ENCODE peak calls at places on chromosome 10, in eight cellular contexts. One of them, this sample, is unnamed.

GRCh38 chr10:71769279-71769823 is 4.0 kb downstream of the VSIR start:
- DNase-seq in neural progenitor cell: no peak
- DNase-seq in ovary: no peak
- DNase-seq in mesothelial cell of epicardium: no peak
- DNase-seq in GM12865: peak; percentile 74
- DNase-seq in foreskin keratinocyte: no peak
- DNase-seq in IMR-90: peak; percentile 31
- DNase-seq in MM.1S: no peak
- DNase-seq in this sample: no peak

GRCh38 chr10:7662522-7662921 is 4.2 kb downstream of the ITIH5 start:
- DNase-seq in neural progenitor cell: no peak
- DNase-seq in ovary: no peak
- DNase-seq in mesothelial cell of epicardium: no peak
- DNase-seq in GM12865: no peak
- DNase-seq in foreskin keratinocyte: no peak
- DNase-seq in IMR-90: no peak
- DNase-seq in MM.1S: no peak
- DNase-seq in this sample: no peak

GRCh38 chr10:15990523-15991129 is 130.3 kb upstream of the MINDY3 start:
- DNase-seq in neural progenitor cell: no peak
- DNase-seq in ovary: no peak
- DNase-seq in mesothelial cell of epicardium: no peak
- DNase-seq in GM12865: no peak
- DNase-seq in foreskin keratinocyte: no peak
- DNase-seq in IMR-90: no peak
- DNase-seq in MM.1S: no peak
- DNase-seq in this sample: no peak

GRCh38 chr10:14732146-14732545 is 42.6 kb downstream of the FAM107B start:
- DNase-seq in neural progenitor cell: no peak
- DNase-seq in ovary: no peak
- DNase-seq in mesothelial cell of epicardium: no peak
- DNase-seq in GM12865: no peak
- DNase-seq in foreskin keratinocyte: no peak
- DNase-seq in IMR-90: no peak
- DNase-seq in MM.1S: no peak
- DNase-seq in this sample: no peak

GRCh38 chr10:120495226-120495625 is 38.2 kb downstream of the PLPP4 start:
- DNase-seq in neural progenitor cell: no peak
- DNase-seq in ovary: no peak
- DNase-seq in mesothelial cell of epicardium: no peak
- DNase-seq in GM12865: no peak
- DNase-seq in foreskin keratinocyte: no peak
- DNase-seq in IMR-90: no peak
- DNase-seq in MM.1S: no peak
- DNase-seq in this sample: no peak

GRCh38 chr10:133313192-133313591 is 4.5 kb downstream of the ZNF511 start:
- DNase-seq in neural progenitor cell: no peak
- DNase-seq in ovary: peak; percentile 18
- DNase-seq in mesothelial cell of epicardium: no peak
- DNase-seq in GM12865: no peak
- DNase-seq in foreskin keratinocyte: no peak
- DNase-seq in IMR-90: no peak
- DNase-seq in MM.1S: no peak
- DNase-seq in this sample: no peak

GRCh38 chr10:35016009-35016408 is 74.1 kb downstream of the CUL2 start:
- DNase-seq in neural progenitor cell: no peak
- DNase-seq in ovary: no peak
- DNase-seq in mesothelial cell of epicardium: no peak
- DNase-seq in GM12865: no peak
- DNase-seq in foreskin keratinocyte: no peak
- DNase-seq in IMR-90: no peak
- DNase-seq in MM.1S: no peak
- DNase-seq in this sample: peak; percentile 56

GRCh38 chr10:1368772-1369171 is 312.6 kb downstream of the WDR37 start:
- DNase-seq in neural progenitor cell: peak; percentile 83
- DNase-seq in ovary: no peak
- DNase-seq in mesothelial cell of epicardium: peak; percentile 62
- DNase-seq in GM12865: peak; percentile 8
- DNase-seq in foreskin keratinocyte: no peak
- DNase-seq in IMR-90: no peak
- DNase-seq in MM.1S: no peak
- DNase-seq in this sample: no peak

GRCh38 chr10:29496341-29497162 is 138.2 kb downstream of the SVIL start:
- DNase-seq in neural progenitor cell: peak; percentile 87
- DNase-seq in ovary: peak; percentile 87
- DNase-seq in mesothelial cell of epicardium: peak; percentile 88
- DNase-seq in GM12865: peak; percentile 63
- DNase-seq in foreskin keratinocyte: no peak
- DNase-seq in IMR-90: peak; percentile 61
- DNase-seq in MM.1S: peak; percentile 29
- DNase-seq in this sample: peak; percentile 49

GRCh38 chr10:44386546-44387052 is 1.7 kb upstream of the CXCL12 start:
- DNase-seq in neural progenitor cell: peak; percentile 89
- DNase-seq in ovary: peak; percentile 84
- DNase-seq in mesothelial cell of epicardium: peak; percentile 86
- DNase-seq in GM12865: peak; percentile 48
- DNase-seq in foreskin keratinocyte: no peak
- DNase-seq in IMR-90: peak; percentile 62
- DNase-seq in MM.1S: peak; percentile 57
- DNase-seq in this sample: no peak

GRCh38 chr10:18689498-18689897 is 30.3 kb downstream of the ARL5B start:
- DNase-seq in neural progenitor cell: peak; percentile 7
- DNase-seq in ovary: no peak
- DNase-seq in mesothelial cell of epicardium: no peak
- DNase-seq in GM12865: no peak
- DNase-seq in foreskin keratinocyte: no peak
- DNase-seq in IMR-90: peak; percentile 65
- DNase-seq in MM.1S: peak; percentile 37
- DNase-seq in this sample: peak; percentile 39

GRCh38 chr10:113073549-113074189 is 123.6 kb downstream of the TCF7L2 start:
- DNase-seq in neural progenitor cell: peak; percentile 65
- DNase-seq in ovary: peak; percentile 51
- DNase-seq in mesothelial cell of epicardium: no peak
- DNase-seq in GM12865: no peak
- DNase-seq in foreskin keratinocyte: peak; percentile 53
- DNase-seq in IMR-90: peak; percentile 97
- DNase-seq in MM.1S: no peak
- DNase-seq in this sample: peak; percentile 85

GRCh38 chr10:29866356-29866755 is 193.0 kb downstream of the JCAD start:
- DNase-seq in neural progenitor cell: no peak
- DNase-seq in ovary: no peak
- DNase-seq in mesothelial cell of epicardium: no peak
- DNase-seq in GM12865: no peak
- DNase-seq in foreskin keratinocyte: no peak
- DNase-seq in IMR-90: no peak
- DNase-seq in MM.1S: no peak
- DNase-seq in this sample: no peak

GRCh38 chr10:29873941-29874340 is 185.4 kb downstream of the JCAD start:
- DNase-seq in neural progenitor cell: no peak
- DNase-seq in ovary: no peak
- DNase-seq in mesothelial cell of epicardium: no peak
- DNase-seq in GM12865: no peak
- DNase-seq in foreskin keratinocyte: no peak
- DNase-seq in IMR-90: peak; percentile 46
- DNase-seq in MM.1S: no peak
- DNase-seq in this sample: no peak

GRCh38 chr10:24384954-24385353 is 176.0 kb downstream of the KIAA1217 start:
- DNase-seq in neural progenitor cell: no peak
- DNase-seq in ovary: no peak
- DNase-seq in mesothelial cell of epicardium: no peak
- DNase-seq in GM12865: no peak
- DNase-seq in foreskin keratinocyte: no peak
- DNase-seq in IMR-90: no peak
- DNase-seq in MM.1S: no peak
- DNase-seq in this sample: no peak

GRCh38 chr10:102778781-102779180 is 35.0 kb downstream of the WBP1L start:
- DNase-seq in neural progenitor cell: no peak
- DNase-seq in ovary: peak; percentile 8
- DNase-seq in mesothelial cell of epicardium: no peak
- DNase-seq in GM12865: no peak
- DNase-seq in foreskin keratinocyte: no peak
- DNase-seq in IMR-90: no peak
- DNase-seq in MM.1S: no peak
- DNase-seq in this sample: peak; percentile 48

GRCh38 chr10:118729641-118730258 is 25.0 kb downstream of the CACUL1 start:
- DNase-seq in neural progenitor cell: no peak
- DNase-seq in ovary: no peak
- DNase-seq in mesothelial cell of epicardium: no peak
- DNase-seq in GM12865: peak; percentile 57
- DNase-seq in foreskin keratinocyte: no peak
- DNase-seq in IMR-90: no peak
- DNase-seq in MM.1S: no peak
- DNase-seq in this sample: peak; percentile 22

GRCh38 chr10:102718220-102718619 is 3.8 kb downstream of the SFXN2 start:
- DNase-seq in neural progenitor cell: peak; percentile 35
- DNase-seq in ovary: peak; percentile 63
- DNase-seq in mesothelial cell of epicardium: peak; percentile 44
- DNase-seq in GM12865: no peak
- DNase-seq in foreskin keratinocyte: no peak
- DNase-seq in IMR-90: peak; percentile 80
- DNase-seq in MM.1S: no peak
- DNase-seq in this sample: no peak

GRCh38 chr10:89171996-89172395 is 35.1 kb downstream of the CH25H start:
- DNase-seq in neural progenitor cell: no peak
- DNase-seq in ovary: no peak
- DNase-seq in mesothelial cell of epicardium: no peak
- DNase-seq in GM12865: no peak
- DNase-seq in foreskin keratinocyte: no peak
- DNase-seq in IMR-90: peak; percentile 24
- DNase-seq in MM.1S: no peak
- DNase-seq in this sample: no peak

GRCh38 chr10:71302874-71303568 is 16.0 kb upstream of the SLC29A3 start:
- DNase-seq in neural progenitor cell: peak; percentile 77
- DNase-seq in ovary: no peak
- DNase-seq in mesothelial cell of epicardium: no peak
- DNase-seq in GM12865: peak; percentile 64
- DNase-seq in foreskin keratinocyte: no peak
- DNase-seq in IMR-90: peak; percentile 61
- DNase-seq in MM.1S: peak; percentile 68
- DNase-seq in this sample: peak; percentile 72

GRCh38 chr10:67723601-67724000 is 27.6 kb upstream of the CTNNA3 start:
- DNase-seq in neural progenitor cell: no peak
- DNase-seq in ovary: no peak
- DNase-seq in mesothelial cell of epicardium: no peak
- DNase-seq in GM12865: peak; percentile 19
- DNase-seq in foreskin keratinocyte: no peak
- DNase-seq in IMR-90: no peak
- DNase-seq in MM.1S: no peak
- DNase-seq in this sample: no peak
- TF ChIP-seq CTCF in neural progenitor cell: no peak
- TF ChIP-seq CTCF in ovary: no peak
- TF ChIP-seq CTCF in mesothelial cell of epicardium: no peak
- TF ChIP-seq CTCF in GM12865: no peak
- TF ChIP-seq CTCF in foreskin keratinocyte: no peak
- TF ChIP-seq CTCF in IMR-90: no peak
- TF ChIP-seq CTCF in MM.1S: no peak
- TF ChIP-seq CTCF in this sample: no peak

GRCh38 chr10:94623572-94623971 is 60.0 kb upstream of the CYP2C18 start:
- DNase-seq in neural progenitor cell: peak; percentile 49
- DNase-seq in ovary: no peak
- DNase-seq in mesothelial cell of epicardium: no peak
- DNase-seq in GM12865: no peak
- DNase-seq in foreskin keratinocyte: no peak
- DNase-seq in IMR-90: no peak
- DNase-seq in MM.1S: no peak
- DNase-seq in this sample: no peak
- TF ChIP-seq CTCF in neural progenitor cell: no peak
- TF ChIP-seq CTCF in ovary: no peak
- TF ChIP-seq CTCF in mesothelial cell of epicardium: no peak
- TF ChIP-seq CTCF in GM12865: no peak
- TF ChIP-seq CTCF in foreskin keratinocyte: no peak
- TF ChIP-seq CTCF in IMR-90: no peak
- TF ChIP-seq CTCF in MM.1S: no peak
- TF ChIP-seq CTCF in this sample: no peak

DNA sequence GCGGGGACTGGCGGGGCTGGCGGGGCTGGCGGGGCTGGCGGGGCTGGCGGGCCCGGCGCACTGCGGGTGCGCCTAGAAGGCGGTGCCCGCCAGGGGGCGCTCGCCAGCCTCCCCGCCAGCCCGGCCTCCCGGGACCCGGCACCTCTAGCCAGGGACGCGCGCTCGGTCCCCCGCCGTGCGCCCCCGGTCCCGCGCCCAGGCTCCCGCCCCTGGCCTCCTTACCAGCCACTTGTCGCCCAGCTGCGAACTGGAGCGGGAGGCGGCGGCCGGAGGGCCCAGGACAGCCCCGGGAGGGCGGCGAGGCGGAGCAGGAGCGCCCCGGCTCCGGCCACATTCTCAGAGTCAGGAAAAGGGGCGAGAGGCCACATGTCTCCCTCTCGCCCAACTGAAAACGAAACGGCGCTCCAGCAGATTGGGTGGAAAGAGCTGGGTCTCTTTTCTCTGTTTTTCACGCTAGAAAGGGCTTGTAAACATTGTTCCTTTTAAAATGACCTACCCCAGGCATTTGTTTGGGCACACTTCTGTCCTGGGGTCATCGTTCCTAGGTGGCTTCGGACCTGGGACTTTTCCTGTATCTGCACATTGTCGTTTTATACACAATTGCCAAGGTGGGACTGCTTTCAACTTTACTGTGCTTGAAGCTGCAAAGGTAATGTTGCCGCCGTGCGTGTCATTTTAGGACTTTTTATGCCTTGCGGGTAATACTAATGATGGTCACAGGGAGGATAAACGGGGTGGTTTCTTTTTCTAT is 378 bp upstream of the PRKCQ start:
- DNase-seq in neural progenitor cell: peak; percentile 91
- DNase-seq in ovary: peak; percentile 81
- DNase-seq in mesothelial cell of epicardium: peak; percentile 93
- DNase-seq in GM12865: peak; percentile 68
- DNase-seq in foreskin keratinocyte: no peak
- DNase-seq in IMR-90: peak; percentile 47
- DNase-seq in MM.1S: peak; percentile 71
- DNase-seq in this sample: peak; percentile 23
- TF ChIP-seq CTCF in neural progenitor cell: peak; percentile 57
- TF ChIP-seq CTCF in ovary: peak; percentile 46
- TF ChIP-seq CTCF in mesothelial cell of epicardium: peak; percentile 79
- TF ChIP-seq CTCF in GM12865: peak; percentile 61
- TF ChIP-seq CTCF in foreskin keratinocyte: peak; percentile 74
- TF ChIP-seq CTCF in IMR-90: peak; percentile 55
- TF ChIP-seq CTCF in MM.1S: peak; percentile 17
- TF ChIP-seq CTCF in this sample: peak; percentile 46

GRCh38 chr10:124417846-124418725 is 637 bp downstream of the OAT start:
- DNase-seq in neural progenitor cell: peak; percentile 74
- DNase-seq in ovary: peak; percentile 76
- DNase-seq in mesothelial cell of epicardium: peak; percentile 65
- DNase-seq in GM12865: peak; percentile 8
- DNase-seq in foreskin keratinocyte: no peak
- DNase-seq in IMR-90: peak; percentile 44
- DNase-seq in MM.1S: peak; percentile 44
- DNase-seq in this sample: no peak
- TF ChIP-seq CTCF in neural progenitor cell: no peak
- TF ChIP-seq CTCF in ovary: no peak
- TF ChIP-seq CTCF in mesothelial cell of epicardium: no peak
- TF ChIP-seq CTCF in GM12865: no peak
- TF ChIP-seq CTCF in foreskin keratinocyte: peak; percentile 27
- TF ChIP-seq CTCF in IMR-90: no peak
- TF ChIP-seq CTCF in MM.1S: no peak
- TF ChIP-seq CTCF in this sample: no peak

GRCh38 chr10:58299580-58299979 is 30.6 kb downstream of the CISD1 start:
- DNase-seq in neural progenitor cell: peak; percentile 70
- DNase-seq in ovary: no peak
- DNase-seq in mesothelial cell of epicardium: peak; percentile 60
- DNase-seq in GM12865: peak; percentile 62
- DNase-seq in foreskin keratinocyte: no peak
- DNase-seq in IMR-90: peak; percentile 57
- DNase-seq in MM.1S: peak; percentile 57
- DNase-seq in this sample: peak; percentile 47
- TF ChIP-seq CTCF in neural progenitor cell: peak; percentile 95
- TF ChIP-seq CTCF in ovary: no peak
- TF ChIP-seq CTCF in mesothelial cell of epicardium: peak; percentile 86
- TF ChIP-seq CTCF in GM12865: peak; percentile 70
- TF ChIP-seq CTCF in foreskin keratinocyte: peak; percentile 80
- TF ChIP-seq CTCF in IMR-90: peak; percentile 72
- TF ChIP-seq CTCF in MM.1S: peak; percentile 81
- TF ChIP-seq CTCF in this sample: peak; percentile 79